ENCODE peak calls at places on chromosomes 3 and 15, in five cellular contexts. P is activated T-cell treated with anti-CD3 and anti-CD28 coated beads for 1 hour, Y is GF-D8, D is A549, J is NCI-H1694. V is an unnamed sample.

GRCh38 chr3:100581650-100582049 is 27.8 kb upstream of the ADGRG7 start:
- DNase-seq in P (no peak), Y (no peak), D (no peak), J (no peak), V (no peak)

GRCh38 chr15:98586066-98586465 is 62.3 kb upstream of the IGF1R start:
- DNase-seq in P (no peak), Y (no peak), D (no peak), J (no peak), V (no peak)

GRCh38 chr3:125353659-125354058 is 21.5 kb downstream of the ZNF148 start:
- DNase-seq in P (no peak), Y (no peak), D (no peak), J (no peak), V (no peak)

GRCh38 chr3:137737208-137737607 is 26.9 kb upstream of the SOX14 start:
- DNase-seq in P (no peak), Y (no peak), D (no peak), J (no peak), V (no peak)

GRCh38 chr15:70200511-70200991 is 102.8 kb upstream of the TLE3 start:
- DNase-seq in P (no peak), Y (peak; percentile 96), D (no peak), J (peak; percentile 84), V (no peak)

GRCh38 chr15:48641416-48641815 is 4.1 kb downstream of the FBN1 start:
- DNase-seq in P (no peak), Y (no peak), D (peak; percentile 9), J (no peak), V (no peak)

GRCh38 chr3:113898892-113899291 is 48.9 kb upstream of the ZDHHC23 start:
- DNase-seq in P (no peak), Y (no peak), D (no peak), J (no peak), V (no peak)

GRCh38 chr15:62934236-62934971 is 108.1 kb upstream of the TPM1 start:
- DNase-seq in P (no peak), Y (no peak), D (no peak), J (no peak), V (no peak)

GRCh38 chr3:159664011-159664410 is 324.6 kb upstream of the IL12A start:
- DNase-seq in P (no peak), Y (no peak), D (peak; percentile 20), J (no peak), V (no peak)

GRCh38 chr3:115503386-115503785 is 119.9 kb upstream of the GAP43 start:
- DNase-seq in P (no peak), Y (no peak), D (no peak), J (no peak), V (no peak)

GRCh38 chr15:97654677-97655076 is 305.8 kb upstream of the ARRDC4 start:
- DNase-seq in P (no peak), Y (no peak), D (no peak), J (no peak), V (no peak)

V was measured in GDM1.